ENCODE peak calls at places on chromosomes 4 and X, in six cellular contexts. N is SK-N-SH, P is K562, J is A549, A is HepG2, U is GM12878. R is an unnamed sample.

GRCh38 chr4:150173854-150174398 is 95.7 kb downstream of the DCLK2 start:
- DNase-seq in N (no peak), P (no peak), U (no peak), J (no peak), A (no peak), R (no peak)

GRCh38 chr4:65033899-65034298 is 624.6 kb upstream of the TECRL start:
- DNase-seq in J (no peak), A (no peak), P (no peak), U (no peak), N (no peak), R (no peak)

GRCh38 chr4:43835869-43836268 is 612.7 kb downstream of the KCTD8 start:
- DNase-seq in A (no peak), N (no peak), J (no peak), P (no peak), U (no peak), R (no peak)

GRCh38 chrX:34341258-34341657 is 209.1 kb upstream of the FAM47A start:
- DNase-seq in U (no peak), J (no peak), A (no peak), P (no peak), N (no peak), R (no peak)

GRCh38 chr4:100981447-100982204 is 365.7 kb downstream of the PPP3CA start:
- DNase-seq in J (no peak), U (no peak), P (no peak), N (no peak), A (no peak), R (peak)

GRCh38 chr4:173835863-173836262 is 305.8 kb upstream of the HAND2 start:
- DNase-seq in A (no peak), P (peak), J (no peak), N (peak), U (no peak), R (peak)

GRCh38 chrX:137427813-137428212 is 138.1 kb upstream of the ZIC3 start:
- DNase-seq in A (no peak), N (no peak), U (no peak), J (peak), P (no peak), R (no peak)

GRCh38 chr4:81421346-81422218 is 50.1 kb downstream of the RASGEF1B start:
- DNase-seq in N (no peak), J (no peak), P (peak), A (no peak), U (peak), R (peak)

GRCh38 chr4:121344128-121344527 is 36.7 kb downstream of the QRFPR start:
- DNase-seq in U (no peak), N (no peak), J (no peak), P (no peak), A (no peak), R (no peak)

GRCh38 chr4:105923507-105924238 is 28.4 kb downstream of the NPNT start:
- DNase-seq in N (no peak), A (no peak), J (no peak), P (no peak), U (no peak), R (no peak)

GRCh38 chrX:36684053-36684452 is 324.1 kb upstream of the FAM47C start:
- DNase-seq in P (no peak), A (no peak), N (no peak), J (no peak), U (no peak), R (no peak)

GRCh38 chrX:37871626-37872302 is 24.4 kb upstream of the DYNLT3 start:
- DNase-seq in U (no peak), A (no peak), P (peak), J (peak), N (no peak), R (peak)

GRCh38 chr4:107736924-107737448 is 17.0 kb upstream of the PAPSS1 start:
- DNase-seq in U (no peak), A (peak), J (peak), P (peak), N (peak), R (peak)

GRCh38 chr4:33998204-33998603 is 2246.1 kb downstream of the ARAP2 start:
- DNase-seq in A (no peak), N (no peak), J (no peak), U (no peak), P (no peak), R (no peak)

GRCh38 chr4:21184788-21185187 is 484.5 kb downstream of the PACRGL start:
- DNase-seq in A (no peak), U (no peak), N (no peak), P (no peak), J (no peak), R (no peak)

GRCh38 chr4:10006236-10006603 is 15.1 kb downstream of the SLC2A9 start:
- DNase-seq in J (peak), U (peak), A (peak), P (no peak), N (no peak), R (no peak)

GRCh38 chrX:44946771-44947170 is 73.8 kb downstream of the KDM6A start:
- DNase-seq in A (no peak), N (no peak), P (no peak), J (no peak), U (no peak), R (peak)

GRCh38 chr4:124641715-124642380 is 70.7 kb downstream of the ANKRD50 start:
- DNase-seq in J (peak), P (peak), U (no peak), A (no peak), N (no peak), R (peak)

GRCh38 chrX:107710617-107711391 is 64.8 kb downstream of the TSC22D3 start:
- DNase-seq in N (no peak), P (peak), U (peak), J (peak), A (peak), R (peak)

GRCh38 chrX:57156397-57157049 is 19.3 kb upstream of the SPIN2A start:
- DNase-seq in N (no peak), A (peak), P (peak), J (no peak), U (no peak), R (peak)

GRCh38 chr4:951594-952468 is 19.6 kb downstream of the TMEM175 start:
- DNase-seq in A (no peak), J (no peak), U (no peak), P (no peak), N (peak), R (no peak)

GRCh38 chr4:59518005-59518823 is 1681.9 kb upstream of the ADGRL3 start:
- DNase-seq in U (no peak), J (no peak), P (no peak), N (no peak), A (no peak), R (no peak)

GRCh38 chr4:73309211-73309610 is 50.6 kb upstream of the ANKRD17 start:
- DNase-seq in P (no peak), U (no peak), J (no peak), A (no peak), N (no peak), R (peak)
- TF ChIP-seq SMC3 in P (no peak), U (no peak), J (no peak), A (no peak), N (no peak), R (no peak)

DNA sequence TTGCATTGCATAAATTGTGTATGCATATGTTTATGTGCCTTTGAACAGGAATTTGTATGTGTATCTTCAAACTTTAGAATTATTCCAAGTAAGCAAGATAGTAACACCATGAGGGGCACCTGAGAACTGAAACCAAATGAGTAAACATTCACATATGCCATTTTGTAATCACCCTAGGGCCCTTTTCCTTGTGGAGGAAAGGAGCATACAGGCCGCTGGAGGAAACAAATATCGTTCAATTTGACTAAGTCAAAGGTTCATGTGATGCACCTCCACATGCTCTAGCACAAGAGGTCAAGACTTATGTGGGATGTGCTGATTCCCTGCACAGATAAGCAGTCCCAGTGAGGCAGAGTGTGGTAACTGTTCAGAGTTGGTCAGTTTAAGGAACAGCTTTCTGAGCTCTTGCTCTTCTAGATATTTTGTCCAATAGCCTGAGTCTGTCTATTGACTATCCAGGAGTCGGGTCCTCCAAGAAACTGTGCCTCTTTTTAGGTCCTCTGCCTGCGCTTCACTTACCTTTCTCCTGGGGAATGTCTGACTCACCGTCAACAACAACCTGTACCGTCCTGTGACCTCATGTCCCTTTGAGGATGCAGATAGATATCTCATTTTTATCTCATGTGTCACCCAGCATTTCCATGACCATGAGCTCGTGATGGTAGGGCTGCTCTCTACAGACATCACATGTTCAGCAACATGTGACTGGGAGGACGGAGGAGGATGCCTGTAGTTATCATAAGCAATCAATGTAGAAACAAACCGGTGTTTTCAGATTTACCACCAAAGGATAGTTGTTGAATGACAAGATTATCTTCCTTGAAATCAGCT is 196.9 kb downstream of the NWD2 start:
- DNase-seq in J (no peak), N (no peak), A (peak), U (no peak), P (no peak), R (no peak)
- TF ChIP-seq SMC3 in J (no peak), N (no peak), A (no peak), U (no peak), P (no peak), R (no peak)

DNA sequence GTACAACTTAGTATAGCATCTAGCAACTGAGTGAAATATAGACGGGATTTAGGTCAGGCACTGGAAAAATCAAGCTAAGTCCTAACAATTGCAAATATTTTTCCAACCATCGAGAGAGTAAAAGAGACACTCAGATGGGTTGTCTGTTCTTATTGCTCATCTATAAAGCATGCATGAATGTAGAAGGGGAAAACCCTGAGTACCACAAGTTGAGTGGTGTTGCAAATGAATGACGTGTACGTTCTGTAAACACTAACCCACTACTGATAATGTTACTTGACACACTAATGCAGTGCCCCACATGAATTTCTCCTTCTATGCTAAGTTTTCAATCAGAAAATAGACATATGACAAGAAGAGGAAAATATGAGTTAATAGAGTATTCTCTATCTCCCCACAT is 211.2 kb downstream of the COX18 start:
- DNase-seq in N (no peak), U (no peak), A (no peak), J (no peak), P (no peak), R (peak)
- TF ChIP-seq SMC3 in N (no peak), U (no peak), A (no peak), J (no peak), P (no peak), R (no peak)

GRCh38 chrX:10453945-10454344 is 166.4 kb downstream of the MID1 start:
- DNase-seq in N (no peak), U (no peak), J (no peak), P (no peak), A (no peak), R (no peak)
- TF ChIP-seq SMC3 in N (no peak), U (no peak), J (no peak), P (no peak), A (no peak), R (no peak)

GRCh38 chr4:163495900-163496299 is 1.4 kb downstream of the TMA16 start:
- DNase-seq in U (peak), J (no peak), P (no peak), A (no peak), N (peak), R (no peak)

GRCh38 chr4:163489929-163490328 is 4.6 kb upstream of the TMA16 start:
- DNase-seq in N (no peak), J (no peak), P (no peak), U (no peak), A (no peak), R (no peak)

GRCh38 chr4:163493643-163494359 is 689 bp upstream of the TMA16 start:
- DNase-seq in P (peak), U (no peak), N (no peak), J (no peak), A (no peak), R (no peak)

GRCh38 chr4:163494360-163495241 is at the start of gene TMA16:
- DNase-seq in N (peak), U (peak), P (peak), A (peak), J (peak), R (peak)

DNA sequence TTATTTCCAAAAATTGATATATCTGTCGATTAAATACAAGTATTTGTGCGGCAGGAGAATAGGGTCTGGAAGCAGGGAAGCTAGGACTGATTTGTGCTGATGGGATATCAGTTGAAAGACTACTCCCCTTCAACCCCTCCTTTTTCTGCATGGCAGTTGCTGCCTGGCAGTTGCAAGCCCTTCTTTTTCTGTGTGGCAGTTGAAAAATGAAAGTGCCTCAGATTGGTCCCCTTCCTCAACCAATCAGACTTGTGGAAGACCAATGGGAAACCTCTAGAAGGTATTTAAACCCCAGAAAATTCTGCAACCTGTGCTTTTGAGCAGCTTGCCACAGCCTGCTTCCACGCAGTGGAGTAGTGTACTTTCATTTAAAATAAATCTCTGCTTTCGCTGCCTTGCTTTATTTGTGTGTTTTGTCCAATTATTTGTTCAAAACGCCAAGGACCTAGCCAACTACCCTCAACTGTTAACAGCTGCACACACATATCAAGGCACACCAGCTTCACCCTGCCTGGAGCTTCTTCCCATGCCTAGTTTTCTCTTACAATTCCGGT is 1.5 kb upstream of the TMA16 start:
- DNase-seq in N (no peak), U (no peak), P (peak), J (no peak), A (no peak), R (no peak)
- TF ChIP-seq SMC3 in N (no peak), U (no peak), P (no peak), J (no peak), A (no peak), R (no peak)

GRCh38 chr4:38065181-38065580 is 105.0 kb downstream of the PTTG2 start:
- DNase-seq in U (no peak), J (no peak), P (peak), N (no peak), A (no peak), R (no peak)
- TF ChIP-seq SMC3 in U (no peak), J (no peak), P (no peak), N (no peak), A (no peak), R (no peak)

GRCh38 chr4:169593050-169593449 is 19.3 kb downstream of the NEK1 start:
- DNase-seq in N (no peak), J (no peak), U (no peak), P (no peak), A (no peak), R (no peak)
- TF ChIP-seq SMC3 in N (no peak), J (no peak), U (no peak), P (no peak), A (no peak), R (no peak)

GRCh38 chr4:163701915-163702314 is 207.4 kb downstream of the TMA16 start:
- DNase-seq in U (peak), N (no peak), A (no peak), J (no peak), P (no peak), R (peak)
- TF ChIP-seq SMC3 in U (no peak), N (no peak), A (no peak), J (no peak), P (no peak), R (no peak)